ENCODE peak calls at places on chromosomes 16 and 17, in eight cellular contexts. S is spleen, I is PC-3, E is endothelial cell, G is esophagus muscularis mucosa, L is tibial artery, V is HFF-Myc, M is AG09309. U is an unnamed sample.

GRCh38 chr16:30457256-30457655 is 11.6 kb upstream of the SEPHS2 start:
- DNase-seq in L (no peak), S (no peak), E (no peak), V (no peak), M (no peak), G (no peak), I (no peak), U (no peak)

GRCh38 chr17:45396496-45397205 is 36.0 kb downstream of the ARHGAP27 start:
- DNase-seq in M (no peak), G (no peak), L (no peak), S (no peak), I (no peak), V (no peak), E (no peak), U (no peak)

GRCh38 chr16:48295493-48296281 is 48.3 kb upstream of the ABCC11 start:
- DNase-seq in S (no peak), L (no peak), V (no peak), G (no peak), E (no peak), M (no peak), I (peak; percentile 79), U (no peak)

GRCh38 chr16:5026664-5027063 is 7.1 kb downstream of the NAGPA start:
- DNase-seq in E (no peak), V (no peak), I (no peak), L (no peak), G (no peak), M (no peak), S (no peak), U (no peak)

GRCh38 chr16:53129281-53130192 is 74.7 kb downstream of the CHD9 start:
- DNase-seq in E (no peak), V (no peak), G (no peak), M (no peak), L (no peak), S (no peak), I (peak; percentile 6), U (no peak)

GRCh38 chr16:27639588-27640276 is 89.8 kb downstream of the KATNIP start:
- DNase-seq in G (no peak), V (peak; percentile 44), M (peak; percentile 5), E (peak; percentile 45), I (peak; percentile 62), L (no peak), S (no peak), U (no peak)

GRCh38 chr17:67800495-67800928 is 24.8 kb upstream of the BPTF start:
- DNase-seq in E (peak; percentile 82), S (peak; percentile 86), I (peak; percentile 91), G (peak; percentile 93), L (peak; percentile 80), M (peak; percentile 44), V (peak; percentile 37), U (peak; percentile 42)

GRCh38 chr16:71414038-71414437 is 27.8 kb downstream of the TLE7 start:
- DNase-seq in L (no peak), I (no peak), E (no peak), V (no peak), S (no peak), G (no peak), M (no peak), U (no peak)

GRCh38 chr17:17523001-17523713 is 27.0 kb upstream of the RASD1 start:
- DNase-seq in V (no peak), G (no peak), E (peak; percentile 38), I (no peak), S (no peak), M (no peak), L (no peak), U (no peak)

GRCh38 chr17:75316253-75316652 is 27.0 kb upstream of the SLC25A19 start:
- DNase-seq in V (no peak), M (no peak), L (no peak), G (no peak), S (no peak), I (no peak), E (no peak), U (no peak)

GRCh38 chr16:88468289-88469129 is 15.4 kb downstream of the ZFPM1 start:
- DNase-seq in L (no peak), G (no peak), V (peak; percentile 21), S (no peak), M (no peak), E (peak; percentile 45), I (peak; percentile 36), U (no peak)

GRCh38 chr16:35744716-35745115 is 2285.3 kb downstream of the TP53TG3F start:
- DNase-seq in S (no peak), E (no peak), I (peak; percentile 1), M (no peak), G (peak; percentile 90), L (no peak), V (no peak), U (no peak)

GRCh38 chr17:69506489-69506888 is 92.0 kb downstream of the MAP2K6 start:
- DNase-seq in G (no peak), E (no peak), M (no peak), L (no peak), S (no peak), V (no peak), I (peak; percentile 49), U (no peak)

GRCh38 chr17:6488008-6488539 is 43.8 kb downstream of the PIMREG start:
- DNase-seq in V (no peak), M (no peak), I (no peak), S (peak; percentile 18), L (no peak), G (no peak), E (no peak), U (no peak)

GRCh38 chr17:50129946-50130777 is at the start of gene SAMD14:
- DNase-seq in V (no peak), G (no peak), M (no peak), S (no peak), L (peak; percentile 77), E (peak; percentile 48), I (no peak), U (no peak)

GRCh38 chr16:2233872-2234812 is 2.1 kb upstream of the DNASE1L2 start:
- DNase-seq in E (no peak), V (no peak), I (no peak), M (no peak), S (peak; percentile 61), L (no peak), G (no peak), U (no peak)
- TF ChIP-seq CTCF in E (no peak), V (no peak), I (peak; percentile 13), M (no peak), S (no peak), L (no peak), G (no peak), U (no peak)

GRCh38 chr16:49889725-49890397 is 33.9 kb upstream of the ZNF423 start:
- DNase-seq in E (no peak), I (peak; percentile 42), G (no peak), S (no peak), M (no peak), L (no peak), V (no peak), U (no peak)

GRCh38 chr16:49886554-49887121 is 30.7 kb upstream of the ZNF423 start:
- DNase-seq in S (no peak), M (no peak), I (no peak), E (no peak), G (no peak), L (no peak), V (no peak), U (no peak)

DNA sequence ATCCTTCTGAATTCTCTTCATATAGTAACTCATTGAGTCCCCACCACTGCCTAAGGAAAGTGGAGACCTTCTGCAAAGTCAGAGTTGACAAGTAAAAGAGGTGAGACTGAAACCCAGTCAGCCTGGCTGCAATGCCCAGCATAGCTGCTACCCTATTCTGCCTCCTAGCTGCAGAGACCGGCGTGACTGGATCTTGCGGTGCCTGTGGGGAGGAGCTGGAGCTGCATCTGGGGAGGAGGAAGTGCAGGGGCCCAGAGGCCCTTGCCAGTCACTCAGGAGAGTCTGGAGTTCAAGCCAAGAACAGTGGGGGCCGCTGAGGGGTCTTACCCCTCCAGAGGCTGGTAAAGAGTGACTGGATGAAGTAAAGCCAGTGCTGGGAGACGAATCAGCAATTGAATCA is 35.0 kb upstream of the ZNF423 start:
- DNase-seq in M (no peak), E (peak; percentile 57), V (no peak), L (no peak), G (no peak), S (no peak), I (no peak), U (no peak)
- TF ChIP-seq CTCF in M (peak; percentile 22), E (peak; percentile 42), V (peak; percentile 27), L (no peak), G (peak; percentile 13), S (no peak), I (no peak), U (no peak)

DNA sequence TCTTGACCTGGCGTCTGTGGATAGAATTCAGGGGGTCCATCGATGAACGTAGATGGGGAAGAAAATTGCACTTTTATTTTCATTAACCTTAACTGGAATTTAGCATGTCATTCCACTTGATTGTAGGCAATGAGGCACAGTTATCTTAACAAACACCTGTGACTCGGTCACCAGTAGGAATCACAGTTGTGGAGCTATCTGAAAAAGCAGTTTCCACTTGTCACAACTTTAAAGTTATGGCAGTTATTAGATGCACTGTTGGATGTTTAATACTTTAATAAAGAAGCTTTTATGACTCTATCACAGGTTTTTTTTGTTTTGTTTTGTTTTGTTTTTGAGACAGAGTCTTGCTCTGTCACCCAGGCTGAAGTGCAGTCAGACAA is 83.7 kb upstream of the LGALS9 start:
- DNase-seq in S (no peak), E (no peak), V (no peak), I (no peak), M (no peak), G (no peak), L (no peak), U (no peak)
- TF ChIP-seq CTCF in S (no peak), E (no peak), V (no peak), I (no peak), M (no peak), G (no peak), L (no peak), U (no peak)

DNA sequence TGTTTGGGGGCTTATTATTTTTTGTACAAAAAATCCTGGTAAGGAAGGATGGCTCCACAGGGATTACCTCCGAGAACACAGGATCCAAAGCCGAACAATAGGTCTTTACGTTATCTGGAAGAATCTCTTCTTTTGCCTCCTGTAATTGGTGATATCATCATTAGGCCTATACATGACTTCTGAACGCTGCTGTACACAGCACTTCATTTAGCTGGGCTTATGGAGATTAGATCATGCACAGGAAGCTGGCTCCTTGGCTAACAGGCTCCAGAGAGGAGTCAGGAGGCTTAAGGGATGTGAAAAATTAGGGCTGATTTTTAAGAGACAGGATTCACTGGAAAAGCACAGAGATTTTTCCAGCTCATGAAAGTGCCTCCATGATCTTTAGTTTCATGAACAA is 54.7 kb downstream of the TANGO6 start:
- DNase-seq in G (no peak), I (no peak), E (no peak), S (no peak), L (no peak), M (no peak), V (no peak), U (no peak)
- TF ChIP-seq CTCF in G (no peak), I (no peak), E (no peak), S (no peak), L (no peak), M (no peak), V (no peak), U (no peak)

GRCh38 chr17:80984749-80985148 is 6.9 kb upstream of the CHMP6 start:
- DNase-seq in V (peak; percentile 63), M (peak; percentile 91), L (peak; percentile 89), G (no peak), S (no peak), I (no peak), E (no peak), U (no peak)
- TF ChIP-seq CTCF in V (peak; percentile 13), M (peak; percentile 56), L (peak; percentile 32), G (peak; percentile 30), S (no peak), I (no peak), E (no peak), U (no peak)